ENCODE peak calls at places on chromosomes 4 and X, in five cellular contexts. E is IMR-90, I is foreskin keratinocyte, O is uterus, X is mammary epithelial cell. M is an unnamed sample.

GRCh38 chrX:148878371-148878770 is 378.0 kb downstream of the AFF2 start:
- DNase-seq in X (peak), I (peak), O (no peak), E (peak), M (peak)

GRCh38 chr4:92952897-92953296 is 649.1 kb downstream of the GRID2 start:
- DNase-seq in X (no peak), I (no peak), O (no peak), E (no peak), M (no peak)

GRCh38 chrX:115268421-115268820 is 21.1 kb upstream of the LUZP4 start:
- DNase-seq in X (no peak), E (peak), I (no peak), O (no peak), M (no peak)

GRCh38 chr4:2248821-2249261 is 6.9 kb upstream of the HAUS3 start:
- DNase-seq in I (no peak), X (no peak), O (no peak), E (no peak), M (no peak)

GRCh38 chr4:26525136-26525535 is 34.9 kb upstream of the CCKAR start:
- DNase-seq in I (peak), E (peak), X (peak), O (no peak), M (peak)

GRCh38 chr4:48262484-48262883 is 7.2 kb downstream of the TEC start:
- DNase-seq in I (no peak), O (no peak), X (no peak), E (no peak), M (no peak)

GRCh38 chr4:2259036-2259540 is 2.8 kb downstream of the MXD4 start:
- DNase-seq in E (no peak), X (no peak), O (peak), I (no peak), M (no peak)

GRCh38 chr4:122625156-122625555 is 4.3 kb upstream of the IL21 start:
- DNase-seq in X (no peak), O (no peak), I (no peak), E (peak), M (no peak)

GRCh38 chr4:15327311-15328298 is 100.2 kb upstream of the C1QTNF7 start:
- DNase-seq in E (peak), O (no peak), X (no peak), I (peak), M (peak)

GRCh38 chrX:47751670-47752069 is 85.0 kb upstream of the ZNF81 start:
- DNase-seq in I (peak), E (no peak), X (peak), O (no peak), M (no peak)

GRCh38 chr4:123418486-123418931 is 21.9 kb downstream of the SPRY1 start:
- DNase-seq in E (peak), X (peak), I (peak), O (no peak), M (peak)

GRCh38 chrX:15129412-15129811 is 140.5 kb downstream of the ASB9 start:
- DNase-seq in O (no peak), E (no peak), X (no peak), I (no peak), M (no peak)

GRCh38 chrX:15128838-15129237 is 141.0 kb downstream of the ASB9 start:
- DNase-seq in E (no peak), X (peak), O (no peak), I (peak), M (no peak)

DNA sequence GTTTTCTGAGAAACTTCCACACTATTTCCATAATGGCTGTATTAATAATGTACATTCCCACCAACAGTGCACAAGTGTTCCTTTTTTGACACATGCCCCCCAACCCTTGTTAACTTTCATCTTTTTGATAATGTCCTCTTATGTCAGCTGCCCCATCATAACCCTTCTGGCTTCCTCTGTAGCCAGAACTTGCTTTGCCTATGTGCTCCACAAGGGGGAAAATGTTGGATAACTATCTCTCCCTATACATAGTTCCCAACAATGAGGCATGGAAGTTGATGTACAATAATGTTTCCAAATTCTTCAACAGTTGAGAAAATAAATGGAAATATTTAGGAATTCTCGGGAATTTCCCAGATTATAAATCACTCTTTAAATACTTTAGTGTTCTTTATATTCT is 142.9 kb downstream of the ASB9 start:
- DNase-seq in O (no peak), I (no peak), E (no peak), X (no peak), M (no peak)
- TF ChIP-seq CTCF in O (no peak), I (peak), E (no peak), X (peak), M (peak)

DNA sequence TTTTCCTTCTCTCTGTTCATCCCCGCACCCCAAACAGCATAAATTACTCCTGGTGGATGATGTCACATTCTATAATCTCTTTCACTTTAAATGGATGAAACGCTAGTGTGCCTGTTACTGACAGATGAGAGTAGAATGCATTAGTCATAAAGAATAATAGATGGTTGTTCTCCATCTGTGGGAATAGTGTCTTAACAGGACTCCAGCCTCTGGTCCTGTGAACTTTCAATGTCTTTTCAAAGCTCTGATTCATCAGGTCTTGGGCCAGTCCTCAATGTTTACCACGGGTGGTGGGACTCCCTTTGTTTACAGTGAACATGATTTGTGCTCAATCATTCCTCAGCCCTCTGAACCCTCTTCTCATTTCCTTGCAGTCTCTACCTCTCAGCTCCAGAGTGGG is 182.6 kb downstream of the GABRB1 start:
- DNase-seq in X (peak), O (no peak), I (peak), E (peak), M (peak)
- TF ChIP-seq CTCF in X (no peak), O (no peak), I (no peak), E (no peak), M (no peak)

DNA sequence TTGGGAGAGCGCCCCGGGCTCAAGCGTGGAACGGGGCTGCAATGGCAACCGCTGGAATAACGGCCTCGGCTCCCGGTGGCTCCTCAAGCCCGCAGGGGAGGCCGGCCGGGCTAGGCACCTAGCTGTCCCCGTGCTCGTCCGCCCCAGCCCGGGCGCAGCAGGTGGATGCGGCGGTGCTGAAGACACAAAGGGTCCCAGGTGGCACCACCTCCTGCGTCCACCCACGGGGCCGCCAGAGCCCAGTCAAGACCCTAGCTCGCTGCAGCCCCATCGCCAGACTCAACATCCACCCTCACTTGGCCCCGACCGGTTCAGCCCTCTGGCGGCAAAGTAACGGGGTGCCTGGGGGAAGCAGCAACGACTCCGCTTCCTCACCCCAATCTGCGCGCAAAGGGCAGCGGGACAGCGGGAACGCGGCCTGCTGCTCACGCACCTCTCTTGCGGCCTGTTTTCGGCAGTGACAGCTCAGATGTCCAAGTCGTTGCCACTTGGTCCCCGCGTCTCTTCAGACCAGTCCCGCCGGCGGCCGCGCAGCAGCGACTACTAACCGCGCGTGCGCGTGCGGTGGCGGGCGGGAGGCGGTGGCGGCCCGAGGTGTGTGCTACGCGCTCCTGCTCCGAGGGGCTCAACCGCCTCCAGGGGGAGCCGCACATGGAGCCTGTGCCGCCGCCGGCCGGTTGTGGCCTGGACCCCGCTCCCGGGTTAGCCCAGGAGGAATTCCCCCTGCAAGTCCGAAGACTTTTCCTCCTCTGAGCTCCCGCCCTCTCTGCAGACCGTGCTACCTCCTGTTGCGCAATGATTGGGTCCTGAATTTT is at the start of gene CLGN:
- DNase-seq in O (peak), E (peak), X (peak), I (peak), M (peak)
- TF ChIP-seq CTCF in O (peak), E (peak), X (no peak), I (peak), M (peak)

DNA sequence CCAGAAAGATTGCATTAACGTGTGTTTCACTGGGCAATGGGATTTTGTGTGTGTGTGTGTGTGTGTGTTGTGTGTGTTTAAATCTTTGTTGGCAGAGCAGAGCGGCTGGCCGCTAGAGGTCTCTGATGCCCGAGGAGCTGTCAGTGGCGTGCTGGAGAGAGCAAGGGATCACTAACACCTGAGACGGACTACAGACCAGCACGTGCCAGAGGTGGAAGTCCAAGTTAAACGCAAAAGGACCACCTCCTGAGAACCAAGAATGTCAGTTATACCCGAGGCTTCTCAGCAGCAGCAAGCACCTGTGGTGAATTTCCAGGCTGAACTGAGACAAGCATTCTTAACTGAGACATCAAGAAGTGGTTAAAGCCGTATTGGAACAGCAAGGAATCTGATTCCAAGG is 9.0 kb upstream of the SLC25A14 start:
- DNase-seq in O (no peak), X (peak), E (peak), I (peak), M (peak)
- TF ChIP-seq CTCF in O (no peak), X (peak), E (peak), I (peak), M (peak)

DNA sequence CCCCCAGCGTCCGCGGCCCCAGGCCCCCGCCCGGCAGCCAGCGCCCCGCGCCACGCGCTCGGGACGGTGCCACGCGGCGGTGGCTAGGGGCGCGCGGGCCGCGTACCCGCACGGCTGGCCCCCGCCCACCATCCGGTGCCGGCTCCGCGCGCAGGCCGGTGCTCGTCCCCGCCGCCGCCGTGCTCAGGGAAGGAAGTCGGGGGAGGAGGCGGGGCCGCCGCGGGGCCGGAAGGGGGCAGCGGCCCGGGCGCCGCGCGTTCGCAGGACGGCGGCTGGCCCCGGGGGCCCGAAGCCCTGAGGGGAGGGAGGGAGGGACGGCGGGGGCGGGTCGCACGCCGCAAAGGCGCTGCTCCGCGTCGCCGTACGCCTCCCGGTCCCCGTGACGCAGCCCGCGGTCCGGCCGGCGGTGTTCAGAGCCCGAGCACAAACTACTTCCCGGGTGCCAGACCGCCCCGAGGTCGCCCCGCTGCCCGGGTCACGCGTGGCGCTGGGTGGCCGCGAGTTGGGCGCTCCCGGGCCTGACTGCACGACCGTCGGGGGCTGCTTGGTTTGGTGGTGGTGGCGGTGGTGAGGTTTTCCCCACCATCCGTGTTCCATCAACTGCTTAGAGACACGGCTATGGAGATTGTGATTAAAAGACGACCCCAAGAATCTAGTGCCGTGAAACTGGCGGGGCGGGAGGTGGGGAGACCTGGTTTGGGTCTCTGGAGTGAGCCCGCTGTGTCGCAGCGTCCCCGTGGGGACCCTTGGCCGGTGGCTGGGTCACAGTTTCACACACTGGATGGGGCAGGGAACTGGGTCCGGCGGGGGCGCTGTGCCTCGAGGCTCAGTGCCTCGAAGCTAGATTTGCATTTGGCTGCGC is at the start of gene DCTD:
- DNase-seq in I (peak), O (peak), E (peak), X (peak), M (peak)
- TF ChIP-seq CTCF in I (peak), O (peak), E (peak), X (no peak), M (peak)

GRCh38 chrX:120485562-120486520 is 16.7 kb upstream of the LAMP2 start:
- DNase-seq in O (peak), E (peak), X (peak), I (peak), M (peak)
- TF ChIP-seq CTCF in O (peak), E (peak), X (peak), I (peak), M (peak)

DNA sequence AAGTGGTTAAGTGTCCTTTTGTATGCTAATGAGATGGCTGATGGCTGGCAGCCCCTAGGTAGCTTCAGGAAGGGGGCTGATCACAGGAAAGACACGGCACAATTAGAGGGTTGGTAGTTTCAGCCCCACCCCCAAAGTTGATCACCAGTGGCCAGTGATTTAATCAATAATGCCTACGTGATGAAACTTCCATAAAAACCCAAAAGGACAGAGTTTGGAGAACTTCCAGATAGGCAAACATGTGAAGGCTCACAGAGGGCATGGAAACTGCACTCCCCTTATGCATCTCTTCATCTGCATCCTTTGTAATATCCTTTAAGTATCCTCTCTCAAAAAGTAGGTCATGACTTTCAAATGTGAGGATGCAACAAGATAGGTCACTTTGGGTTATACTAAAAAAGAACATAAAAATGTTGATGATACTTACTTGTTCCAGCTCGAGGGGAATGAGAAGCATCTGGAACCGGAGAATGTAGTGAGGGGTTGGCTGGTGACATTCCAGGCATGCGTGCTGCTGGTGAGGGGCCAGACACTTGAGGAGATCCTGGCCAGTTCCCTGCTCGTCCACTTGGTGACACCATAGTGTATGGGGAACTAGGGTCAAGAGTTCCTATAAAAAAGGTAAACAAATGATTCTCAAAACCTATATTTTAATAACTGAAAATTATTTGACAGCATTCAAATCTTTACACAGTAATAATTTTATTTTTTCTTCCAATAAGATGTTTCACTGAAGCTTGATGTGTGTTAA is 16.7 kb upstream of the CXorf38 start:
- DNase-seq in I (no peak), E (peak), X (no peak), O (no peak), M (peak)
- TF ChIP-seq CTCF in I (peak), E (peak), X (peak), O (no peak), M (peak)

GRCh38 chr4:20251796-20252655 is at the start of gene SLIT2:
- DNase-seq in I (peak), O (peak), E (peak), X (peak), M (peak)

GRCh38 chr4:20252656-20253271 is 1.1 kb downstream of the SLIT2 start:
- DNase-seq in E (peak), O (peak), I (peak), X (no peak), M (peak)

GRCh38 chr4:20251061-20251795 is 477 bp upstream of the SLIT2 start:
- DNase-seq in O (no peak), X (no peak), I (peak), E (peak), M (peak)

GRCh38 chr4:20249333-20249732 is 2.4 kb upstream of the SLIT2 start:
- DNase-seq in O (no peak), X (no peak), E (peak), I (peak), M (peak)

DNA sequence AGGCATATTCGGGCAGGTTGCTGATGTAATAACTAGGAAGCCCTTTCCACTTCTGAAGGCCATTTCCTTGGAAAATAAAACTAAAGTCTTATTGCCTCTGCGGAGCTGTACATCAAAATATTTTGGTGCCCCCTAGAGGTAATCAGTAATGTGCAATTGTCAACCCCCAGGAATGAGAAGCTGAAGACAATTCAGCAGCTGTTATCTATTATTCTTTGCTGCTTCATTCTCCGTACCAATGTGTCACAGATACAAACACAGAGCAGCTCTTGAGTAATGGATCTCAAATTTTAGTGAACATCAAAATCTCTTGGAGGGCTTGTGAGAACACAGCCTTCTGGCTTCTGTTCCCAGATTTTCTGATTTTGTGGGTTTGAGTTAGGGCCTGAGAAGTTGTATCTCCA is 3.5 kb upstream of the SLIT2 start:
- DNase-seq in E (peak), O (peak), I (peak), X (no peak), M (peak)
- TF ChIP-seq CTCF in E (peak), O (peak), I (peak), X (peak), M (peak)